ENCODE peak calls at places on chromosomes 4 and X, in five cellular contexts. One of them, this sample, is unnamed.

GRCh38 chrX:20715176-20715575 is 448.5 kb upstream of the RPS6KA3 start:
- DNase-seq in IMR-90: no peak
- DNase-seq in fibroblast of lung: no peak
- DNase-seq in neural progenitor cell: no peak
- DNase-seq in keratinocyte: no peak
- DNase-seq in this sample: no peak

GRCh38 chr4:186724048-186724860 is 598 bp upstream of the FAT1 start:
- DNase-seq in keratinocyte: no peak
- DNase-seq in IMR-90: peak; percentile 49
- DNase-seq in fibroblast of lung: peak; percentile 61
- DNase-seq in neural progenitor cell: peak; percentile 75
- DNase-seq in this sample: peak; percentile 39

GRCh38 chr4:178340468-178340867 is 898.2 kb upstream of the AGA start:
- DNase-seq in IMR-90: no peak
- DNase-seq in keratinocyte: no peak
- DNase-seq in fibroblast of lung: no peak
- DNase-seq in neural progenitor cell: no peak
- DNase-seq in this sample: no peak

GRCh38 chr4:13642163-13642562 is 14.6 kb upstream of the BOD1L1 start:
- DNase-seq in IMR-90: peak; percentile 59
- DNase-seq in fibroblast of lung: peak; percentile 61
- DNase-seq in keratinocyte: no peak
- DNase-seq in neural progenitor cell: no peak
- DNase-seq in this sample: no peak

GRCh38 chrX:86002076-86002896 is 45.1 kb downstream of the CHM start:
- DNase-seq in fibroblast of lung: peak; percentile 67
- DNase-seq in IMR-90: peak; percentile 60
- DNase-seq in neural progenitor cell: peak; percentile 87
- DNase-seq in keratinocyte: no peak
- DNase-seq in this sample: peak; percentile 62

GRCh38 chr4:67762091-67762490 is 7.9 kb upstream of the GNRHR start:
- DNase-seq in fibroblast of lung: peak; percentile 59
- DNase-seq in IMR-90: peak; percentile 59
- DNase-seq in keratinocyte: no peak
- DNase-seq in neural progenitor cell: no peak
- DNase-seq in this sample: no peak

GRCh38 chr4:184792334-184792733 is 33.4 kb downstream of the ACSL1 start:
- DNase-seq in fibroblast of lung: peak; percentile 50
- DNase-seq in neural progenitor cell: no peak
- DNase-seq in keratinocyte: no peak
- DNase-seq in IMR-90: no peak
- DNase-seq in this sample: no peak

GRCh38 chr4:41142946-41143720 is 71.2 kb downstream of the APBB2 start:
- DNase-seq in IMR-90: peak; percentile 92
- DNase-seq in keratinocyte: no peak
- DNase-seq in neural progenitor cell: no peak
- DNase-seq in fibroblast of lung: peak; percentile 97
- DNase-seq in this sample: peak; percentile 75

GRCh38 chr4:108651068-108651794 is 832 bp downstream of the OSTC start:
- DNase-seq in neural progenitor cell: peak; percentile 27
- DNase-seq in fibroblast of lung: peak; percentile 72
- DNase-seq in keratinocyte: no peak
- DNase-seq in IMR-90: peak; percentile 72
- DNase-seq in this sample: peak; percentile 27

GRCh38 chr4:120714581-120714980 is 207.9 kb downstream of the PRDM5 start:
- DNase-seq in keratinocyte: no peak
- DNase-seq in IMR-90: no peak
- DNase-seq in fibroblast of lung: peak; percentile 55
- DNase-seq in neural progenitor cell: no peak
- DNase-seq in this sample: no peak

GRCh38 chrX:19673334-19674040 is 158.2 kb upstream of the MAP3K15 start:
- DNase-seq in IMR-90: peak; percentile 95
- DNase-seq in fibroblast of lung: peak; percentile 95
- DNase-seq in neural progenitor cell: no peak
- DNase-seq in keratinocyte: peak; percentile 66
- DNase-seq in this sample: peak; percentile 80

GRCh38 chrX:1455948-1456280 is 3.2 kb upstream of the ASMTL start:
- DNase-seq in keratinocyte: no peak
- DNase-seq in fibroblast of lung: no peak
- DNase-seq in IMR-90: no peak
- DNase-seq in neural progenitor cell: no peak
- DNase-seq in this sample: no peak

GRCh38 chrX:29726811-29727210 is 488.6 kb upstream of the MAGEB2 start:
- DNase-seq in keratinocyte: no peak
- DNase-seq in IMR-90: no peak
- DNase-seq in neural progenitor cell: no peak
- DNase-seq in fibroblast of lung: no peak
- DNase-seq in this sample: no peak

GRCh38 chr4:175090116-175090515 is 172.0 kb downstream of the ADAM29 start:
- DNase-seq in keratinocyte: no peak
- DNase-seq in fibroblast of lung: no peak
- DNase-seq in IMR-90: no peak
- DNase-seq in neural progenitor cell: no peak
- DNase-seq in this sample: no peak

GRCh38 chr4:145511913-145512522 is 30.4 kb downstream of the SMAD1 start:
- DNase-seq in keratinocyte: no peak
- DNase-seq in IMR-90: peak; percentile 35
- DNase-seq in neural progenitor cell: no peak
- DNase-seq in fibroblast of lung: peak; percentile 37
- DNase-seq in this sample: peak; percentile 24

DNA sequence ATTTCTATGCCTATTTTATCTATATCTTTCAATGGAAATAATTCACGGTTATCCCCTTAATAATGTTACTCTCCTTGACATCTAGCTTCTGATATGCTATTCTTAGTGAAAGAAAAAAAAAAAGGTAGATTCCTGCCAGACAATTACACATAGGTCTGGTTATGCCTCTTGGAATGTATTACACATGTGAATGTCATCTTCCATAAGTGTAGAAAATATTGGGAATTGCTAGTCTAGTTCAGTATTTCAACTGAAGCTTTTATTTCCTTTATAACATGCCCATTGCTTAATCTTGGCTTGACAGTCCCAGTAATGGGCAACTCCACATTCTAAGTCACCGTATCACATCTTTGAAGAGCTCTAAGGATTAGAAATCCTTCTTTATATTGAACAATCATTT is 25.4 kb upstream of the PPP1R2C start:
- DNase-seq in fibroblast of lung: peak; percentile 74
- DNase-seq in keratinocyte: no peak
- DNase-seq in neural progenitor cell: no peak
- DNase-seq in IMR-90: peak; percentile 20
- DNase-seq in this sample: peak; percentile 41
- H3K9ac ChIP-seq in fibroblast of lung: no peak overlapping the region
- H3K9ac ChIP-seq in keratinocyte: no peak overlapping the region
- H3K9ac ChIP-seq in neural progenitor cell: no peak overlapping the region
- H3K9ac ChIP-seq in IMR-90: no peak overlapping the region
- H3K9ac ChIP-seq in this sample: no peak overlapping the region

GRCh38 chrX:10414106-10414824 is 206.1 kb downstream of the MID1 start:
- DNase-seq in IMR-90: no peak
- DNase-seq in neural progenitor cell: no peak
- DNase-seq in keratinocyte: no peak
- DNase-seq in fibroblast of lung: peak; percentile 19
- DNase-seq in this sample: no peak

GRCh38 chrX:10414872-10415703 is 205.3 kb downstream of the MID1 start:
- DNase-seq in neural progenitor cell: no peak
- DNase-seq in keratinocyte: no peak
- DNase-seq in IMR-90: peak; percentile 43
- DNase-seq in fibroblast of lung: peak; percentile 78
- DNase-seq in this sample: no peak

GRCh38 chrX:10416424-10416823 is 204.0 kb downstream of the MID1 start:
- DNase-seq in neural progenitor cell: no peak
- DNase-seq in IMR-90: no peak
- DNase-seq in keratinocyte: no peak
- DNase-seq in fibroblast of lung: no peak
- DNase-seq in this sample: no peak

GRCh38 chrX:10415704-10416001 is 204.7 kb downstream of the MID1 start:
- DNase-seq in fibroblast of lung: peak; percentile 76
- DNase-seq in neural progenitor cell: no peak
- DNase-seq in IMR-90: peak; percentile 51
- DNase-seq in keratinocyte: no peak
- DNase-seq in this sample: no peak
- H3K4me2 ChIP-seq in fibroblast of lung: no peak overlapping the region
- H3K4me2 ChIP-seq in neural progenitor cell: no peak overlapping the region
- H3K4me2 ChIP-seq in IMR-90: peak overlapping the region; percentile 68
- H3K4me2 ChIP-seq in keratinocyte: no peak overlapping the region
- H3K4me2 ChIP-seq in this sample: no peak overlapping the region

GRCh38 chr4:2251795-2252529 is 9.9 kb downstream of the MXD4 start:
- DNase-seq in neural progenitor cell: no peak
- DNase-seq in keratinocyte: no peak
- DNase-seq in IMR-90: no peak
- DNase-seq in fibroblast of lung: no peak
- DNase-seq in this sample: no peak
- H3K9ac ChIP-seq in neural progenitor cell: no peak overlapping the region
- H3K9ac ChIP-seq in keratinocyte: no peak overlapping the region
- H3K9ac ChIP-seq in IMR-90: no peak overlapping the region
- H3K9ac ChIP-seq in fibroblast of lung: no peak overlapping the region
- H3K9ac ChIP-seq in this sample: no peak overlapping the region

GRCh38 chrX:13256562-13256961 is 63.3 kb downstream of the ATXN3L start:
- DNase-seq in IMR-90: no peak
- DNase-seq in neural progenitor cell: no peak
- DNase-seq in keratinocyte: no peak
- DNase-seq in fibroblast of lung: no peak
- DNase-seq in this sample: no peak
- H3K4me2 ChIP-seq in IMR-90: no peak overlapping the region
- H3K4me2 ChIP-seq in neural progenitor cell: no peak overlapping the region
- H3K4me2 ChIP-seq in keratinocyte: no peak overlapping the region
- H3K4me2 ChIP-seq in fibroblast of lung: no peak overlapping the region
- H3K4me2 ChIP-seq in this sample: no peak overlapping the region

DNA sequence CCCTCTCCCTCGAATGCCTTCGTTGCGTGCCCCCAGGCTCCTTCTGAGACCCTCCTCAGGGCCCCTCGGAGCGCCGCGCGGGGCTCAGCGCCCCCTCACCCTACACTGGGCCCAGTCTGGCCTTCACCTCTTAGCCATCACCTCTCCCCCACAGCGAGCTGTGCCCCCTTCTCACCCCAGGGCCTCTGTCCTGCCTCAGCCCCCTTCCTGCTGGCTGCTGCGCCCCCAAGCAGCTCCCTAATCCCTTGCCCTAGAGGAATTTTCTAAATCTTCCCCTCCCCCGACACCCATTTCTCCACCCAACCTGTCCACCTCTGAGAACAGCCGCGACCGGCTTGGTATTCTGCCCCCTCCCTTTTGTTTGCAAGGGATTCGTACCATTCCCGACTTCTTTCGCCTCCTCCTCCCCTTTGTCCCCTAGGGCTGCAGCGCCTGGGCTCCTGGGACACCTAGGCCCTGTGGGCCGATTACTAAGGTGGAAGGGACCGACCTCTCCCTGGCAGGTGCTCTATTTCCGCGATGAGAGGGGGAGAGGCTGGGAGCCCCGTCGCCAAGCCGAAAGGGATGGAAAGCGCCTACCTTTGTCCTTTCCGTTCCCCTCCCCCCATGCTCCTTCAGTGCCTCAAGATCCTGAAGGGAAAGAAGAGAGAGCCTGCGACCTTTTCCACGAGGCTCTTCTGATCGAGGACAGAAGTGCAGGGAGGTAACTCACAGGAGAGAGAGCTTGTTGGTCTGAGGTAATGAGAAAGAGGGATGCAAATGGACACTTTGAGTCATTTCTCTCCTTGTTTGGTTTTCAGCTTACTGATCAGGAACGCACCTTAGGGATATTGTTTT is 10.9 kb downstream of the DLG3 start:
- DNase-seq in fibroblast of lung: no peak
- DNase-seq in neural progenitor cell: peak; percentile 60
- DNase-seq in keratinocyte: no peak
- DNase-seq in IMR-90: no peak
- DNase-seq in this sample: no peak
- H3K9ac ChIP-seq in fibroblast of lung: peak overlapping the region; percentile 20
- H3K9ac ChIP-seq in neural progenitor cell: peak overlapping the region; percentile 60
- H3K9ac ChIP-seq in keratinocyte: peak overlapping the region; percentile 58
- H3K9ac ChIP-seq in IMR-90: peak overlapping the region; percentile 79
- H3K9ac ChIP-seq in this sample: no peak overlapping the region

GRCh38 chr4:6909113-6909969 is at the start of gene TBC1D14:
- DNase-seq in IMR-90: peak; percentile 81
- DNase-seq in fibroblast of lung: peak; percentile 85
- DNase-seq in keratinocyte: peak; percentile 32
- DNase-seq in neural progenitor cell: peak; percentile 95
- DNase-seq in this sample: peak; percentile 81

GRCh38 chr4:6906046-6906445 is 3.6 kb upstream of the TBC1D14 start:
- DNase-seq in keratinocyte: no peak
- DNase-seq in fibroblast of lung: no peak
- DNase-seq in neural progenitor cell: no peak
- DNase-seq in IMR-90: no peak
- DNase-seq in this sample: no peak

GRCh38 chr4:6908397-6909112 is 1.1 kb upstream of the TBC1D14 start:
- DNase-seq in IMR-90: peak; percentile 50
- DNase-seq in neural progenitor cell: no peak
- DNase-seq in fibroblast of lung: peak; percentile 57
- DNase-seq in keratinocyte: no peak
- DNase-seq in this sample: no peak

GRCh38 chr4:6905501-6905900 is 4.1 kb upstream of the TBC1D14 start:
- DNase-seq in fibroblast of lung: no peak
- DNase-seq in keratinocyte: no peak
- DNase-seq in IMR-90: no peak
- DNase-seq in neural progenitor cell: no peak
- DNase-seq in this sample: no peak

DNA sequence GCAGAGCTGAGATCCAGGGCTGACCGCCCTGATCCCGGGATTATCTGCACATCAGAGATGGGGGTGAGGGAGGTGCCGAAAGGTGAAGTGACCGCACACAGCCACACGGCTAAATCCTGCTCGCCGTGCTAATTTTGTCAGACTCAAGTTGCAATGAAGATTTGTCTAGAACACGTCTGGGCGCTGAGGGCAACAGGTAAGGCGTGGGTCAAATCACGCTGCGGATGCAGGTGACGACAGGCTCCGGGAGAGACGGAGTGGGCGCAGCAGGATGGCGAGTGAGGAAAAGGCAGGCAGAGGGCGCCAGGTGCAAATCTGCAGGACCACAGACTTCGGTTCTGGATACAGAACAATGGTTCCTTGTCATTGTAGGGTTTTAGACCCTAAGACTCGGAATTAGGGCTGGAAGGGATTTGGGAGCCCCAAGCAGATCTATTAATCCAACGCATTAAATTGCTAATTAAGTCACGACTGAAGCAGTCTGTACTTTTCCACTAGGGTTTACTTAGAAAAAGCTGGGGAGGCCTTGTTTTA is 1.9 kb upstream of the TBC1D14 start:
- DNase-seq in keratinocyte: peak; percentile 13
- DNase-seq in fibroblast of lung: no peak
- DNase-seq in neural progenitor cell: peak; percentile 77
- DNase-seq in IMR-90: no peak
- DNase-seq in this sample: no peak
- H3K4me2 ChIP-seq in keratinocyte: no peak overlapping the region
- H3K4me2 ChIP-seq in fibroblast of lung: no peak overlapping the region
- H3K4me2 ChIP-seq in neural progenitor cell: peak overlapping the region; percentile 83
- H3K4me2 ChIP-seq in IMR-90: no peak overlapping the region
- H3K4me2 ChIP-seq in this sample: peak overlapping the region; percentile 29

This sample was measured in mammary epithelial cell.